ENCODE peak calls at places on chromosomes 6 and 20, in eight cellular contexts. L is activated naive CD4-positive, alpha-beta T cell; H is activated T-cell treated with anti-CD3 and anti-CD28 coated beads for 4 hours; D is neuronal stem cell; S is HCT116; P is Kasumi-1; E is left lung; X is amygdala. A is an unnamed sample.

GRCh38 chr6:15504581-15505350 is 158.1 kb downstream of the DTNBP1 start:
- DNase-seq in D (no peak), S (no peak), X (peak), L (no peak), H (no peak), P (peak), E (no peak), A (peak)

GRCh38 chr6:9657994-9658393 is 756.9 kb downstream of the TFAP2A start:
- DNase-seq in L (no peak), X (no peak), E (no peak), S (no peak), H (no peak), P (no peak), D (no peak), A (no peak)

GRCh38 chr6:143620461-143620860 is 57.3 kb upstream of the PHACTR2 start:
- DNase-seq in H (no peak), D (no peak), X (no peak), L (no peak), E (no peak), S (no peak), P (no peak), A (no peak)

GRCh38 chr20:23187759-23188158 is 101.6 kb upstream of the CD93 start:
- DNase-seq in H (no peak), S (no peak), P (no peak), D (no peak), L (no peak), E (no peak), X (no peak), A (no peak)

GRCh38 chr6:43943781-43944250 is 173.8 kb downstream of the VEGFA start:
- DNase-seq in E (no peak), S (no peak), H (no peak), P (no peak), L (no peak), D (no peak), X (no peak), A (no peak)

GRCh38 chr6:5012531-5012930 is 8.7 kb upstream of the RPP40 start:
- DNase-seq in X (no peak), E (no peak), H (no peak), S (no peak), D (no peak), P (peak), L (no peak), A (no peak)

GRCh38 chr6:139135578-139136545 is 982 bp downstream of the HECA start:
- DNase-seq in X (peak), D (no peak), E (peak), S (no peak), P (peak), L (peak), H (no peak), A (peak)

GRCh38 chr20:17747431-17747846 is 47.7 kb downstream of the BANF2 start:
- DNase-seq in P (no peak), E (no peak), X (no peak), D (no peak), L (no peak), H (no peak), S (peak), A (no peak)

GRCh38 chr6:135576055-135576454 is 78.5 kb upstream of the AHI1 start:
- DNase-seq in S (no peak), D (no peak), L (no peak), X (no peak), E (no peak), H (no peak), P (no peak), A (no peak)

GRCh38 chr20:25220810-25221591 is 25.5 kb downstream of the ENTPD6 start:
- DNase-seq in D (no peak), X (no peak), E (no peak), S (no peak), P (no peak), H (no peak), L (no peak), A (no peak)

GRCh38 chr6:44237021-44237812 is 9.7 kb upstream of the HSP90AB1 start:
- DNase-seq in P (peak), H (peak), S (peak), D (no peak), E (peak), L (no peak), X (peak), A (peak)

GRCh38 chr6:68628156-68628555 is 6.9 kb upstream of the ADGRB3 start:
- DNase-seq in X (no peak), S (no peak), D (no peak), P (peak), H (no peak), L (no peak), E (no peak), A (no peak)

GRCh38 chr6:110340566-110340965 is 17.6 kb downstream of the METTL24 start:
- DNase-seq in H (no peak), D (no peak), E (no peak), L (no peak), P (no peak), X (no peak), S (no peak), A (no peak)

GRCh38 chr20:53786445-53787267 is 193.0 kb upstream of the ZNF217 start:
- DNase-seq in D (no peak), S (peak), E (no peak), P (no peak), X (no peak), H (no peak), L (no peak), A (no peak)

GRCh38 chr6:39365281-39366074 is 43.0 kb upstream of the KCNK16 start:
- DNase-seq in L (no peak), P (no peak), S (no peak), X (no peak), D (no peak), H (no peak), E (no peak), A (no peak)

GRCh38 chr6:131652472-131652871 is 15.4 kb downstream of the ENPP3 start:
- DNase-seq in P (no peak), X (no peak), D (no peak), L (no peak), S (no peak), H (no peak), E (no peak), A (peak)

GRCh38 chr20:2421247-2421646 is 40.5 kb downstream of the TGM6 start:
- DNase-seq in D (no peak), S (peak), E (no peak), X (no peak), P (no peak), H (no peak), L (no peak), A (no peak)

GRCh38 chr6:45351667-45352066 is 23.5 kb downstream of the RUNX2 start:
- DNase-seq in E (no peak), S (no peak), D (no peak), X (no peak), P (no peak), L (no peak), H (no peak), A (no peak)

GRCh38 chr6:166333172-166333995 is 9.0 kb downstream of the SFT2D1 start:
- DNase-seq in P (peak), X (no peak), L (no peak), D (no peak), H (no peak), E (no peak), S (no peak), A (no peak)

GRCh38 chr20:23488470-23488869 is 2.4 kb upstream of the CST8 start:
- DNase-seq in L (no peak), D (no peak), P (no peak), E (no peak), S (no peak), H (no peak), X (no peak), A (no peak)

GRCh38 chr20:57053798-57054552 is 212.5 kb downstream of the BMP7 start:
- DNase-seq in P (no peak), X (no peak), S (no peak), H (no peak), E (no peak), L (no peak), D (no peak), A (no peak)

GRCh38 chr6:7239590-7239948 is 73.4 kb downstream of the SSR1 start:
- DNase-seq in H (no peak), E (no peak), X (no peak), S (no peak), L (no peak), P (no peak), D (no peak), A (no peak)

GRCh38 chr6:149235130-149235561 is 82.4 kb upstream of the TAB2 start:
- DNase-seq in L (no peak), S (peak), P (peak), D (no peak), X (no peak), E (no peak), H (no peak), A (peak)

GRCh38 chr6:89352329-89353117 is at the start of gene UBE2J1:
- DNase-seq in H (peak), D (peak), X (peak), P (peak), E (peak), S (peak), L (peak), A (peak)

GRCh38 chr6:16206595-16207037 is 31.8 kb upstream of the GMPR start:
- DNase-seq in S (peak), H (peak), X (peak), L (no peak), P (peak), E (no peak), D (peak), A (peak)

GRCh38 chr6:12014027-12014872 is 2.1 kb downstream of the HIVEP1 start:
- DNase-seq in E (no peak), S (no peak), D (no peak), H (no peak), L (no peak), P (no peak), X (no peak), A (no peak)

GRCh38 chr6:141484726-141485125 is 648.0 kb upstream of the GJE1 start:
- DNase-seq in P (peak), S (no peak), L (no peak), X (no peak), D (no peak), E (no peak), H (no peak), A (no peak)

GRCh38 chr20:62122659-62123449 is 579 bp downstream of the LSM14B start:
- DNase-seq in P (no peak), L (no peak), S (no peak), E (peak), X (no peak), H (no peak), D (no peak), A (peak)

GRCh38 chr6:148612043-148612442 is 134.8 kb upstream of the UST start:
- DNase-seq in L (no peak), D (no peak), S (no peak), E (no peak), H (no peak), P (no peak), X (no peak), A (no peak)

GRCh38 chr6:127078669-127079068 is 39.8 kb upstream of the RSPO3 start:
- DNase-seq in S (no peak), H (no peak), X (no peak), E (no peak), P (no peak), D (no peak), L (no peak), A (no peak)

GRCh38 chr20:653110-653589 is at the start of gene SRXN1:
- DNase-seq in X (peak), D (peak), E (peak), P (peak), H (peak), L (peak), S (peak), A (peak)

GRCh38 chr6:35386989-35387388 is 44.6 kb downstream of the PPARD start:
- DNase-seq in E (no peak), D (no peak), S (no peak), H (no peak), L (no peak), P (no peak), X (no peak), A (no peak)

GRCh38 chr6:48535569-48535968 is 424.6 kb upstream of the PTCHD4 start:
- DNase-seq in H (no peak), D (peak), P (peak), E (no peak), S (no peak), L (no peak), X (no peak), A (no peak)

GRCh38 chr6:51529240-51529639 is 558.2 kb downstream of the PKHD1 start:
- DNase-seq in S (no peak), X (no peak), P (no peak), L (no peak), H (no peak), E (no peak), D (no peak), A (no peak)